ENCODE peak calls at places on chromosomes 5 and 9, in seven cellular contexts. J, I, N, D, T, U and X are unnamed samples.

GRCh38 chr5:38148021-38148625 is 110.2 kb upstream of the EGFLAM start:
- DNase-seq in J (no peak), N (no peak), U (no peak), D (no peak), I (no peak), T (no peak), X (no peak)

GRCh38 chr9:90600029-90600428 is 42.6 kb downstream of the DIRAS2 start:
- DNase-seq in J (no peak), N (no peak), I (no peak), D (no peak), U (no peak), T (no peak), X (no peak)

GRCh38 chr5:58040044-58040443 is 419.8 kb downstream of the PLK2 start:
- DNase-seq in N (no peak), I (no peak), U (no peak), J (no peak), D (no peak), T (no peak), X (no peak)

GRCh38 chr5:40570408-40571129 is 109.1 kb upstream of the PTGER4 start:
- DNase-seq in I (no peak), J (no peak), U (no peak), D (no peak), T (no peak), N (peak; percentile 54), X (no peak)

GRCh38 chr5:40447438-40447837 is 232.3 kb upstream of the PTGER4 start:
- DNase-seq in D (no peak), N (peak; percentile 51), U (no peak), J (no peak), I (no peak), T (no peak), X (no peak)

GRCh38 chr5:38695021-38695961 is 138.8 kb upstream of the LIFR start:
- DNase-seq in N (no peak), I (no peak), J (no peak), D (peak; percentile 64), T (no peak), U (peak; percentile 85), X (no peak)

GRCh38 chr5:111929892-111930291 is 172.9 kb upstream of the NREP start:
- DNase-seq in J (peak; percentile 62), D (peak; percentile 58), I (no peak), N (peak; percentile 95), T (no peak), U (no peak), X (no peak)

GRCh38 chr9:129343119-129343696 is 165.1 kb upstream of the IER5L start:
- DNase-seq in J (no peak), D (no peak), U (no peak), I (peak; percentile 61), N (no peak), T (no peak), X (no peak)

GRCh38 chr5:61085885-61086284 is 76.4 kb downstream of the SMIM15 start:
- DNase-seq in D (no peak), U (no peak), N (no peak), J (no peak), T (no peak), I (no peak), X (no peak)

GRCh38 chr9:5871785-5872184 is 18.9 kb upstream of the MLANA start:
- DNase-seq in D (no peak), N (no peak), J (no peak), I (no peak), U (no peak), T (no peak), X (no peak)

GRCh38 chr5:132459983-132460834 is 30.4 kb downstream of the IRF1 start:
- DNase-seq in N (no peak), J (no peak), U (no peak), I (no peak), T (no peak), D (no peak), X (no peak)

GRCh38 chr5:107808671-107809137 is 138.0 kb upstream of the EFNA5 start:
- DNase-seq in U (peak; percentile 94), N (no peak), J (no peak), I (peak; percentile 51), D (no peak), T (no peak), X (no peak)

GRCh38 chr5:92641031-92641962 is 939.7 kb downstream of the NR2F1-AS1 start:
- DNase-seq in I (no peak), T (no peak), D (peak; percentile 42), J (no peak), N (peak; percentile 73), U (no peak), X (no peak)

GRCh38 chr5:16889203-16889971 is 46.7 kb downstream of the MYO10 start:
- DNase-seq in U (peak; percentile 49), N (peak; percentile 81), J (no peak), I (no peak), T (no peak), D (no peak), X (no peak)

GRCh38 chr9:131238402-131239021 is 37.8 kb downstream of the FAM78A start:
- DNase-seq in D (no peak), J (no peak), I (peak; percentile 77), U (peak; percentile 45), T (no peak), N (no peak), X (peak; percentile 26)

GRCh38 chr5:96823060-96823459 is 15.3 kb upstream of the ERAP1 start:
- DNase-seq in J (no peak), N (no peak), I (no peak), T (no peak), U (no peak), D (no peak), X (no peak)

GRCh38 chr5:135379052-135379654 is 19.9 kb downstream of the MACROH2A1 start:
- DNase-seq in J (no peak), I (no peak), D (no peak), N (peak; percentile 80), U (no peak), T (no peak), X (no peak)

GRCh38 chr5:2253063-2253653 is 370.4 kb upstream of the IRX4 start:
- DNase-seq in N (no peak), I (peak; percentile 31), D (no peak), J (no peak), T (no peak), U (no peak), X (no peak)

GRCh38 chr5:3789519-3790193 is 194.0 kb downstream of the IRX1 start:
- DNase-seq in U (peak; percentile 16), I (no peak), T (no peak), N (no peak), D (no peak), J (no peak), X (no peak)

GRCh38 chr5:65081071-65081470 is 312.3 kb downstream of the CWC27 start:
- DNase-seq in U (no peak), T (no peak), J (no peak), N (no peak), I (no peak), D (no peak), X (no peak)

DNA sequence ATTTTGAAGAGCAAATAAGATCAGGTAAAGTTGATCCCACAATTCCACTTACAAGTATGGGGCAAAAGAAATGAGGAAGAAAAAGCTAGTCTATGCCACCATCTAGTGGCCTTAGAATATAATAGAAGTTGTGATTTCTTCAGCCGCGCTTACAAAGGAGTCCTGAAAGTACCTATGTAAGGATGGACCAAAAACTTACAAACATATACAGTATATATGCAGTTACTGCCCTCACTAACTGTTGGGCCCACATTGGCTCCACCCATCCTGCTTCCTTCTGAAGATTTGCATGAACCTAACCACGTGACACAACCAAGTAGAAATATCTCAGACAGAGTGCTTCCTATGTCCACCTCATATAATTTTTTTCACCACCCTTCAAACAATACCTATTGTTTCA is 11.7 kb upstream of the OR13D1 start:
- DNase-seq in D (peak; percentile 22), I (no peak), J (peak; percentile 23), T (no peak), N (peak; percentile 72), U (peak; percentile 73), X (no peak)
- TF ChIP-seq CTCF in D (peak; percentile 57), I (peak; percentile 20), J (peak; percentile 40), T (no peak), N (peak; percentile 48), U (peak; percentile 72), X (no peak)

GRCh38 chr5:73198833-73199592 is 26.0 kb downstream of the TMEM174 start:
- DNase-seq in T (no peak), J (no peak), U (no peak), I (no peak), D (no peak), N (no peak), X (no peak)
- TF ChIP-seq CTCF in T (no peak), J (no peak), U (no peak), I (no peak), D (no peak), N (no peak), X (no peak)

GRCh38 chr5:74988273-74988983 is 63.9 kb downstream of the GCNT4 start:
- DNase-seq in N (no peak), D (no peak), J (no peak), T (no peak), I (no peak), U (no peak), X (no peak)
- TF ChIP-seq CTCF in N (no peak), D (no peak), J (no peak), T (no peak), I (no peak), U (no peak), X (no peak)

DNA sequence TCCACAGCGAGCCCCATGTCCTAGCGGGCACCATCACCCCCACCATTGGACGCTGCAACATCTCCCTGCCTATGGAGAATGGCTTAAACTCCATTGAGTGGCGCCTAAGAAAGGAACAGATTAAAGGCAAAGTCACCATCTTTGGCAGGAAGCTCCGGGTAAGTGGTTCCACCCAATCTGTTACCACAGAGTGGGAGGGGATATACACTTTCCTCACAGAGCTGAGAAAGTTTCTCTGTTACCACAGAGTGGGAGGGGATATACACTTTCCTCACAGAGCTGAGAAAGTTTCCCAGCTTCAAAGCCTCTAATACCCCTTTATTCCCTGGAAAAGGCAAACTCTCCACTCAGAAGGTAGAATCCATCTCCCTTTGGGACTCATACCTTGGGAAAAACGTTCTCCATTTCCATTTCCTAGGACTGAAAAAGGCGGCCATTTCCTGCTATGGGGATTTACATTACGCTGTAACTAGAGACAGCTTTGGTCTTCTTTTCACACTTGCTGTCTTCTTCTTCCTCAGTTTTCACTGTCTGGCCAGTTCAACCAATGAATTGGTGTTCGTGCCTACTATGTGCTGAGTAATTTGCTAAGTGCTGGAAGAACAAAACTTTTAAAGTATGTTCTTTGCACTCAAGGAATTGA is 63.4 kb upstream of the WWC1 start:
- DNase-seq in J (no peak), U (no peak), T (no peak), N (peak; percentile 13), I (no peak), D (no peak), X (no peak)
- TF ChIP-seq CTCF in J (no peak), U (no peak), T (no peak), N (no peak), I (no peak), D (no peak), X (no peak)

GRCh38 chr9:121748727-121749546 is 97.5 kb downstream of the DAB2IP start:
- DNase-seq in D (no peak), I (no peak), U (no peak), T (no peak), J (no peak), N (no peak), X (no peak)
- TF ChIP-seq CTCF in D (no peak), I (no peak), U (no peak), T (no peak), J (no peak), N (no peak), X (no peak)

GRCh38 chr9:134403292-134403681 is 77.0 kb downstream of the RXRA start:
- DNase-seq in U (no peak), J (no peak), D (no peak), N (no peak), T (no peak), I (no peak), X (no peak)
- TF ChIP-seq CTCF in U (no peak), J (no peak), D (no peak), N (no peak), T (no peak), I (no peak), X (no peak)